ENCODE peak calls at places on chromosomes 3 and 15, in ten cellular contexts. V is endothelial cell of umbilical vein; Z is RWPE1; Y is left ventricle myocardium inferior; L is naive thymus-derived CD4-positive, alpha-beta T cell; A is psoas muscle; C is neural progenitor cell; I is CD8-positive, alpha-beta T cell; H is lower lobe of right lung; Q is adrenal gland. T is an unnamed sample.

GRCh38 chr3:38000965-38001455 is 10.4 kb downstream of the VILL start:
- DNase-seq in V (no peak), Q (no peak), Y (no peak), H (no peak), L (no peak), I (no peak), Z (no peak), C (no peak), A (no peak), T (no peak)

GRCh38 chr3:113533534-113533892 is 1.2 kb downstream of the SIDT1 start:
- DNase-seq in C (no peak), V (no peak), H (no peak), L (no peak), A (no peak), I (peak), Q (no peak), Z (no peak), Y (no peak), T (no peak)

GRCh38 chr3:72086712-72087093 is 301.8 kb upstream of the PROK2 start:
- DNase-seq in H (peak), Q (no peak), Y (no peak), C (no peak), L (no peak), A (no peak), Z (no peak), I (no peak), V (no peak), T (no peak)

GRCh38 chr3:104214937-104215336 is 1151.8 kb upstream of the ALCAM start:
- DNase-seq in V (no peak), A (no peak), H (no peak), Q (no peak), I (no peak), Y (no peak), Z (no peak), C (no peak), L (no peak), T (no peak)

GRCh38 chr3:160090653-160091052 is 102.0 kb downstream of the IL12A start:
- DNase-seq in L (no peak), I (no peak), V (no peak), C (no peak), Y (no peak), Z (no peak), Q (no peak), H (no peak), A (no peak), T (no peak)

GRCh38 chr3:143137637-143138036 is 18.1 kb downstream of the CHST2 start:
- DNase-seq in Q (no peak), V (no peak), Y (no peak), I (no peak), A (no peak), L (no peak), C (no peak), Z (no peak), H (no peak), T (no peak)

GRCh38 chr3:186361612-186362408 is at the start of gene DGKG:
- DNase-seq in Z (peak), Y (peak), L (no peak), A (peak), H (peak), V (no peak), C (peak), I (no peak), Q (peak), T (peak)

GRCh38 chr3:51389423-51390183 is 1.5 kb upstream of the RBM15B start:
- DNase-seq in Y (peak), C (peak), H (peak), Z (no peak), A (peak), I (no peak), L (peak), V (peak), Q (peak), T (peak)

GRCh38 chr3:52511509-52511908 is 16.4 kb downstream of the STAB1 start:
- DNase-seq in A (no peak), Y (no peak), H (no peak), L (no peak), Q (no peak), Z (no peak), I (no peak), V (no peak), C (no peak), T (no peak)

GRCh38 chr15:74795961-74796625 is 14.2 kb downstream of the CSK start:
- DNase-seq in A (no peak), H (no peak), C (no peak), Q (no peak), I (no peak), L (peak), Y (no peak), V (no peak), Z (no peak), T (no peak)

GRCh38 chr3:10263549-10264363 is 15.5 kb downstream of the TATDN2 start:
- DNase-seq in Q (peak), L (peak), Z (peak), V (peak), C (peak), Y (no peak), I (peak), H (no peak), A (no peak), T (no peak)

GRCh38 chr15:84748274-84749110 is at the start of gene ZNF592:
- DNase-seq in Y (peak), A (peak), C (peak), I (peak), Q (peak), V (peak), H (peak), Z (peak), L (peak), T (peak)

DNA sequence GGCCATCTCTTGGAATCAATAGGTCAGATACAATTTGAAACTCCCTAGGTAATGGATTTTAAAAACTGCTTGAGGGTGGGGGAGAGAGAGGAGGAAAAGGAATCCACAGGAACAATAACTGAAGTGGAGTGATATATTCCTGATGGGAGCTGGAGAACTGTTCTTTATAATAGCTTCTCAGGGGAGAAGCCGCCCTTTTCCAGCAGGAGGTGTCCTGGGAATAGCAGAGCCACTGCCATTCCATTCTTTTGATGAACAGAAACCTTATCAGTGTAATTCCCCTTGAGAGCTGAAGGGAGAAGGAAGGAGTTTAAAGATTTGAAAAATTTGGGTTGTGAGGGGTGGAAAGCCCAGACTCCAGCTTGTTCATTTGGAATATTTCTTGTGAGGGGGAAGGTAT is 504.9 kb upstream of the DPH6 start:
- DNase-seq in C (peak), Z (no peak), H (no peak), Y (no peak), L (no peak), I (no peak), A (no peak), Q (no peak), V (no peak), T (no peak)
- H3K27ac ChIP-seq in C (no peak), Z (no peak), H (no peak), Y (no peak), L (no peak), I (no peak), A (no peak), Q (no peak), V (no peak), T (no peak)

GRCh38 chr3:59127071-59127470 is 77.2 kb upstream of the CFAP20DC start:
- DNase-seq in H (no peak), C (no peak), Y (no peak), Z (peak), Q (no peak), I (no peak), V (no peak), A (no peak), L (no peak), T (no peak)
- H3K27ac ChIP-seq in H (no peak), C (no peak), Y (no peak), Z (no peak), Q (no peak), I (no peak), V (no peak), A (no peak), L (no peak), T (no peak)

GRCh38 chr3:194274424-194275085 is 76.6 kb downstream of the CPN2 start:
- DNase-seq in I (no peak), Y (no peak), C (peak), L (no peak), Z (no peak), A (no peak), V (peak), Q (peak), H (peak), T (no peak)

GRCh38 chr3:194273396-194274310 is 77.5 kb downstream of the CPN2 start:
- DNase-seq in Q (peak), I (no peak), Z (no peak), A (no peak), L (no peak), H (peak), Y (no peak), C (no peak), V (no peak), T (no peak)

GRCh38 chr3:194272221-194272620 is 78.9 kb downstream of the CPN2 start:
- DNase-seq in Z (no peak), Y (no peak), V (no peak), L (no peak), C (no peak), Q (peak), A (no peak), H (peak), I (no peak), T (no peak)

GRCh38 chr3:194271459-194272035 is 79.6 kb downstream of the CPN2 start:
- DNase-seq in V (peak), Q (no peak), C (no peak), Z (no peak), Y (no peak), L (no peak), I (no peak), A (no peak), H (no peak), T (no peak)

DNA sequence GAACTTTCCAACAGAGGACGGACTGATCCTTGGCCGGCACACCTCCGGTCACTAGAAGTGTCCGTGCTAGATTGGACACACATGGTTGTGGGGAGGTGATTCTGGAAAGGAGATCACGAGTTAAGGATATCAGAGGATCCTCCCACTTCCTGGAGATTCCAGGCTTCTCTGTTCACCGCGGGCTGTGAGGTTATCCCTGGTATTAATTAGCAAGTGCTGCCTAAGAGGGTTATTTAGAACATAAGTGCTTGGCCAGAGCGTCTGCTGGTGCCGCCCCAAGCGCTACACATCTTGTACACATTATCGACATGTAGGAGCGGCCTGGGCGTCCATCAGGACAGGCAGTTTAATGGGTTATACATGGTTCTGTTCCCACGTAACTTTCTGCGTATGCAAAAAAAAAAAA is 78.3 kb downstream of the CPN2 start:
- DNase-seq in H (peak), Y (no peak), Q (peak), Z (no peak), I (no peak), C (no peak), L (no peak), V (no peak), A (no peak), T (no peak)
- H3K27ac ChIP-seq in H (no peak), Y (peak), Q (peak), Z (peak), I (no peak), C (no peak), L (no peak), V (no peak), A (no peak), T (no peak)

DNA sequence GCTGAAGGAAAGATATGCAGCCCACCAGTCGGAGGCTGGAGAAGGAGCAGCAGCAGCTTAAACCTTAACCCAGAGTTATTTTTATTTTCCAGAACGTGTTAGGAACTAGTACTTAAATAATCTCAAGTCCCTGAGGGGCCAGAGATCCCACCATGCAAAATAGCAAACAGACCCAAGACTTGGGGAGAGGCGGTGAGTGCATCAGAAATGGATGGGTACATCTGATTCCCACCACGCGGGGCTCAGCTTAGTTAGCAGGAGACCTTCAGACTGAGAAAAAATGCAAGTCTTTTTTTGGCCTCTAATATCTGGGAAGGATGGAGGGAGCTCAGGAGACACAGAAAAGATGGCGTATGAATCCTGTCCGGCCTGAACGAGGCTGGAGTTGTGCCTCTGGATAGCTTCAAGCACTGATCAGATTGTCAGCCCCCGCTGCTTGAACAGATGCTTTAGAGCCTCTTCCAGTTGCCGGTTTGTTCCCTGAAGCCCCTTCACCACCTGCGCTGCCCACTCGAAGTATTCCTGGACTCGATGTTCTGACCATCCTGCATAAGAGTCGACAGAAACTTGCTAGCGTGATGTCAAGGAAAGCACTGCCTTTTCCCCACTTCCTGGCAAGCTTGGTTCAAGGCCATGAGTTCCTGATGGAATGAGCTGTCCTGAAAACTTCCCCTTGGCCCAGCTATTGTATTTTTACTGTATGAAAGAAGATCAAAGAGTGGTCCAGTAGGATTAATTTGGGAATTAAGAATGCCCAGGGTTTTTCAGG is 1.3 kb downstream of the HDDC3 start:
- DNase-seq in C (no peak), Q (peak), Y (no peak), V (peak), I (no peak), L (no peak), H (no peak), A (peak), Z (peak), T (no peak)
- H3K27ac ChIP-seq in C (no peak), Q (peak), Y (peak), V (no peak), I (peak), L (peak), H (peak), A (peak), Z (peak), T (peak)

DNA sequence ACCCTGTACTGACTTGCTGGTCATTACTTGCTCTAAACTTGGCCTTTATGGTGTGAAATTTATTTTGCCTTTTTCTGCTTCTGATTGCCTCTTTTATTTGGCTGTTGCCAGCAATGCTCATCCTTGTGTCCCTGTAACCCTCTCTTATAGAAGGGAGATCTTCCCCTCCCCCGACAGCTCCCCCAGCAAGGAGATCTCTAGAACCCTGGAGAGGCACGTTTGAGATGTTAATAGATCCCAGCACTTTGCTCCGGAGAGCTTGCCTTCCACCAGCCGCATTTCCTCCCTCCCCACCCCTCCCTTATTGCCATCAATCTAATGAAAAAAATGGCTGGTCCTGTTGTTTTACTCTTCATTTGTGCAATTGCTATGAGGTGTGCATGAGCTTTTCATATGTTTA is 18.1 kb downstream of the TRIM71 start:
- DNase-seq in L (no peak), A (no peak), Q (no peak), V (no peak), C (peak), Z (no peak), Y (no peak), H (no peak), I (no peak), T (no peak)
- H3K27ac ChIP-seq in L (no peak), A (no peak), Q (no peak), V (no peak), C (peak), Z (no peak), Y (no peak), H (no peak), I (no peak), T (no peak)

DNA sequence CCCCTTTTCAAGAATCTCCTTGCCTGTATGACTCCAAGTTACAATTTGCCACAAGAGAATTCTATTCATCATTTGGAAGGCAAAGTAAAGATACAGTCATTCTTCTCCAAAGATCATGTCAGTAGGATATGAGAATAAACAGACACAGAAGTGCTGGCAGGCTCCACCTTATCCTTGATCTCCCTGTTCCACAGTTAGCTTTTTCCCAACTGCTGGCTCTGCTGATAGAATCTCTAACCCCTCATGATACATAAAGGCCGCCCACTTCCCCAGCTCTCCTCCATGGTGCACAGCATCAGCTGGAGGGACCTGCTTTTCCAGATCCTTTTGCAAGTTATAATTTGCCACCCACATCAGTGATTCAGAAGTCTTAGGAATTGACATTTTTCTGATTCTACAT is 465.5 kb downstream of the GBE1 start:
- DNase-seq in C (no peak), Q (no peak), L (no peak), Y (no peak), Z (no peak), H (no peak), V (no peak), A (no peak), I (no peak), T (peak)
- H3K27ac ChIP-seq in C (no peak), Q (no peak), L (no peak), Y (no peak), Z (no peak), H (no peak), V (no peak), A (no peak), I (no peak), T (no peak)

DNA sequence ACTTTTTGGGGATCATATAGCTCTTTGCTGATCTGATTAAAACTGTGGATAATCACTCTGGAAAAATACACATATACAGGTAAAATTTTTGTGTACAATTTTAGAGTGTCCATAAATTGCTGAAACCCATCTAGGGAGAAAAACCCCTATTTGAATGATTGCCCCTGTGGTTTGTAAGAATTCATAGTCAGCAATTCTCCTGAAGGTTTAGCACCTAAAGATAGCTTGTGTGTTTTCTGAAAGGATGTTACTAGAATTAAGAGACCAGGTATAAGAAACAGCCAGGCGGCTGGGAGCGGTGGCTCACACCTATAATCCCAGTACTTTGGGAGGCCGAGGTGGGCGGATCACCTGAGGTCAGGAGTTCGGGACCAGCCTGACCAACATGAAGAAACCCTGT is 106.8 kb upstream of the RAP2B start:
- DNase-seq in I (no peak), A (no peak), H (no peak), V (no peak), Z (no peak), Y (no peak), C (no peak), L (no peak), Q (no peak), T (no peak)
- H3K27ac ChIP-seq in I (no peak), A (no peak), H (no peak), V (no peak), Z (no peak), Y (no peak), C (no peak), L (no peak), Q (no peak), T (no peak)

GRCh38 chr3:34174740-34175139 is 376.3 kb downstream of the PDCD6IP start:
- DNase-seq in H (no peak), Q (no peak), C (no peak), V (no peak), L (no peak), Y (no peak), I (no peak), Z (no peak), A (no peak), T (no peak)

GRCh38 chr3:34176723-34177122 is 378.3 kb downstream of the PDCD6IP start:
- DNase-seq in I (no peak), C (no peak), A (no peak), Y (no peak), L (no peak), H (no peak), V (no peak), Z (no peak), Q (no peak), T (no peak)

GRCh38 chr3:34180532-34180931 is 382.1 kb downstream of the PDCD6IP start:
- DNase-seq in L (no peak), I (no peak), A (no peak), C (no peak), H (no peak), Q (no peak), Y (no peak), V (no peak), Z (no peak), T (no peak)

GRCh38 chr3:34175636-34176186 is 377.3 kb downstream of the PDCD6IP start:
- DNase-seq in Q (no peak), L (no peak), A (no peak), Z (no peak), C (no peak), V (no peak), H (no peak), I (no peak), Y (no peak), T (no peak)

GRCh38 chr3:34178415-34178814 is 380.0 kb downstream of the PDCD6IP start:
- DNase-seq in Y (no peak), C (no peak), A (no peak), H (no peak), L (no peak), V (no peak), Q (no peak), I (no peak), Z (no peak), T (no peak)
- H3K27ac ChIP-seq in Y (no peak), C (no peak), A (no peak), H (no peak), L (no peak), V (no peak), Q (no peak), I (no peak), Z (no peak), T (no peak)

GRCh38 chr15:36777941-36778340 is 198.5 kb downstream of the CDIN1 start:
- DNase-seq in C (no peak), V (no peak), A (no peak), Q (no peak), Y (no peak), Z (no peak), L (no peak), I (no peak), H (no peak), T (no peak)
- H3K27ac ChIP-seq in C (no peak), V (no peak), A (no peak), Q (no peak), Y (peak), Z (no peak), L (no peak), I (no peak), H (no peak), T (no peak)